ENCODE peak calls at places on chromosome 7, in nine cellular contexts. U is skeletal muscle cell, B is NB4, Q is neural crest cell, M is HT1080, L is progenitor cell of endocrine pancreas, A is B cell, D is NCI-H1105, X is activated T-cell treated with anti-CD3 and anti-CD28 coated beads for 1 hour. C is an unnamed sample.

GRCh38 chr7:22420008-22420407 is 63.1 kb upstream of the RAPGEF5 start:
- DNase-seq in U (no peak), B (no peak), Q (no peak), M (no peak), L (no peak), A (no peak), D (no peak), X (no peak), C (no peak)

GRCh38 chr7:105296491-105296890 is 92.2 kb downstream of the SRPK2 start:
- DNase-seq in U (no peak), B (no peak), Q (no peak), M (no peak), L (no peak), A (no peak), D (no peak), X (no peak), C (no peak)

GRCh38 chr7:2721842-2722241 is 33.8 kb downstream of the AMZ1 start:
- DNase-seq in U (no peak), B (no peak), Q (no peak), M (no peak), L (no peak), A (no peak), D (no peak), X (no peak), C (no peak)

GRCh38 chr7:112162161-112163020 is 43.8 kb downstream of the DOCK4 start:
- DNase-seq in U (peak), B (peak), Q (peak), M (peak), L (no peak), A (no peak), D (peak), X (no peak), C (peak)

GRCh38 chr7:45001138-45001694 is 1.2 kb downstream of the CCM2 start:
- DNase-seq in U (no peak), B (peak), Q (no peak), M (no peak), L (no peak), A (peak), D (peak), X (peak), C (peak)

GRCh38 chr7:131238260-131238940 is 89.3 kb upstream of the MKLN1 start:
- DNase-seq in U (no peak), B (peak), Q (no peak), M (peak), L (no peak), A (no peak), D (no peak), X (no peak), C (no peak)

GRCh38 chr7:134701272-134701671 is 54.6 kb downstream of the BPGM start:
- DNase-seq in U (no peak), B (peak), Q (no peak), M (peak), L (no peak), A (peak), D (no peak), X (no peak), C (no peak)

GRCh38 chr7:4634166-4634565 is 47.9 kb upstream of the FOXK1 start:
- DNase-seq in U (peak), B (peak), Q (no peak), M (no peak), L (no peak), A (no peak), D (no peak), X (no peak), C (no peak)

GRCh38 chr7:123594813-123595241 is 6.8 kb upstream of the ASB15 start:
- DNase-seq in U (no peak), B (no peak), Q (peak), M (no peak), L (peak), A (no peak), D (no peak), X (no peak), C (no peak)

GRCh38 chr7:65269150-65269856 is 104.4 kb upstream of the ZNF92 start:
- DNase-seq in U (no peak), B (peak), Q (peak), M (no peak), L (peak), A (peak), D (peak), X (no peak), C (peak)

GRCh38 chr7:30321992-30322637 is 37.7 kb downstream of the ZNRF2 start:
- DNase-seq in U (no peak), B (peak), Q (no peak), M (no peak), L (no peak), A (peak), D (no peak), X (no peak), C (peak)

GRCh38 chr7:101169838-101170531 is 4.6 kb upstream of the VGF start:
- DNase-seq in U (no peak), B (peak), Q (peak), M (peak), L (peak), A (peak), D (peak), X (peak), C (peak)

GRCh38 chr7:101216860-101217387 is 457 bp downstream of the PLOD3 start:
- DNase-seq in U (no peak), B (no peak), Q (no peak), M (no peak), L (peak), A (no peak), D (no peak), X (no peak), C (no peak)

GRCh38 chr7:47416454-47417121 is 165.3 kb downstream of the TNS3 start:
- DNase-seq in U (no peak), B (no peak), Q (no peak), M (no peak), L (no peak), A (no peak), D (no peak), X (no peak), C (no peak)

GRCh38 chr7:47669178-47669878 is 87.4 kb upstream of the TNS3 start:
- DNase-seq in U (peak), B (peak), Q (no peak), M (peak), L (no peak), A (peak), D (no peak), X (no peak), C (no peak)

GRCh38 chr7:68269410-68269809 is 1272.8 kb downstream of the TYW1 start:
- DNase-seq in U (no peak), B (no peak), Q (no peak), M (no peak), L (no peak), A (no peak), D (no peak), X (no peak), C (no peak)

GRCh38 chr7:23491502-23491901 is 21.2 kb upstream of the IGF2BP3 start:
- DNase-seq in U (no peak), B (no peak), Q (no peak), M (no peak), L (no peak), A (no peak), D (no peak), X (no peak), C (no peak)

GRCh38 chr7:110803602-110804143 is 287.3 kb upstream of the LRRN3 start:
- DNase-seq in U (no peak), B (no peak), Q (no peak), M (no peak), L (no peak), A (no peak), D (no peak), X (no peak), C (no peak)

GRCh38 chr7:28409716-28410627 is 2.3 kb upstream of the CREB5 start:
- DNase-seq in U (no peak), B (no peak), Q (peak), M (peak), L (peak), A (peak), D (peak), X (no peak), C (no peak)

GRCh38 chr7:108147031-108147563 is 16.9 kb upstream of the LAMB4 start:
- DNase-seq in U (no peak), B (no peak), Q (no peak), M (no peak), L (no peak), A (no peak), D (peak), X (no peak), C (peak)

GRCh38 chr7:138449580-138449979 is 10.5 kb upstream of the TRIM24 start:
- DNase-seq in U (no peak), B (peak), Q (peak), M (no peak), L (no peak), A (peak), D (no peak), X (peak), C (no peak)

GRCh38 chr7:127581716-127582115 is 3.7 kb downstream of the GCC1 start:
- DNase-seq in U (no peak), B (no peak), Q (no peak), M (no peak), L (no peak), A (no peak), D (no peak), X (no peak), C (no peak)

GRCh38 chr7:157279973-157280841 is 56.6 kb upstream of the DNAJB6 start:
- DNase-seq in U (no peak), B (no peak), Q (no peak), M (no peak), L (no peak), A (no peak), D (no peak), X (no peak), C (no peak)

GRCh38 chr7:50970092-50970491 is 187.4 kb upstream of the GRB10 start:
- DNase-seq in U (no peak), B (no peak), Q (no peak), M (no peak), L (no peak), A (no peak), D (no peak), X (no peak), C (no peak)

GRCh38 chr7:12199363-12199762 is 11.7 kb upstream of the TMEM106B start:
- DNase-seq in U (no peak), B (no peak), Q (no peak), M (peak), L (no peak), A (no peak), D (no peak), X (no peak), C (no peak)

GRCh38 chr7:88826222-88826621 is 30.7 kb upstream of the TEX47 start:
- DNase-seq in U (no peak), B (no peak), Q (no peak), M (no peak), L (no peak), A (no peak), D (no peak), X (no peak), C (no peak)

GRCh38 chr7:50450691-50451051 is 521 bp upstream of the FIGNL1 start:
- DNase-seq in U (no peak), B (peak), Q (no peak), M (no peak), L (no peak), A (no peak), D (no peak), X (peak), C (peak)

GRCh38 chr7:50591480-50592438 is 26.6 kb upstream of the DDC start:
- DNase-seq in U (no peak), B (no peak), Q (no peak), M (no peak), L (no peak), A (no peak), D (peak), X (no peak), C (no peak)

GRCh38 chr7:111126987-111127386 is 36.1 kb downstream of the LRRN3 start:
- DNase-seq in U (no peak), B (peak), Q (no peak), M (peak), L (no peak), A (no peak), D (no peak), X (no peak), C (no peak)

GRCh38 chr7:103391976-103392375 is 44.5 kb downstream of the PSMC2 start:
- DNase-seq in U (no peak), B (no peak), Q (no peak), M (no peak), L (no peak), A (no peak), D (no peak), X (no peak), C (no peak)

GRCh38 chr7:106312906-106313305 is 28.1 kb upstream of the NAMPT start:
- DNase-seq in U (no peak), B (no peak), Q (no peak), M (no peak), L (no peak), A (no peak), D (no peak), X (no peak), C (no peak)

GRCh38 chr7:54215424-54215823 is 326.8 kb upstream of the VSTM2A start:
- DNase-seq in U (no peak), B (no peak), Q (no peak), M (no peak), L (no peak), A (no peak), D (no peak), X (no peak), C (no peak)